ENCODE peak calls at places on chromosomes 7 and 10, in ten cellular contexts. F, J, H, D, O, W, X, B, G and E are unnamed samples.

GRCh38 chr10:95462740-95463667 is 98.2 kb downstream of the SORBS1 start:
- DNase-seq in F (no peak), B (no peak), X (no peak), W (no peak), D (no peak), H (no peak), O (no peak), J (no peak), G (no peak), E (no peak)

GRCh38 chr7:35384761-35385700 is 131.1 kb upstream of the TBX20 start:
- DNase-seq in O (no peak), D (no peak), W (peak; percentile 47), B (peak; percentile 67), F (no peak), G (no peak), X (no peak), J (no peak), H (no peak), E (no peak)

GRCh38 chr7:14892961-14893360 is 9.6 kb downstream of the DGKB start:
- DNase-seq in W (no peak), G (no peak), H (no peak), X (peak; percentile 29), J (no peak), D (no peak), O (no peak), F (no peak), B (no peak), E (no peak)

GRCh38 chr7:125555921-125556320 is 626.3 kb upstream of the POT1 start:
- DNase-seq in F (no peak), W (no peak), D (no peak), O (no peak), H (no peak), J (no peak), G (no peak), X (no peak), B (no peak), E (no peak)

GRCh38 chr10:33143160-33143728 is 185.2 kb upstream of the ITGB1 start:
- DNase-seq in O (no peak), F (no peak), D (no peak), W (peak; percentile 78), X (peak; percentile 89), H (no peak), B (no peak), G (no peak), J (no peak), E (no peak)

GRCh38 chr7:12712236-12712635 is 24.8 kb downstream of the ARL4A start:
- DNase-seq in D (no peak), W (no peak), J (no peak), X (no peak), B (no peak), F (no peak), H (no peak), O (no peak), G (no peak), E (no peak)

GRCh38 chr10:79392020-79392398 is 44.7 kb downstream of the PPIF start:
- DNase-seq in W (no peak), F (peak; percentile 21), G (peak; percentile 56), B (peak; percentile 11), X (no peak), H (no peak), D (peak; percentile 17), O (no peak), J (no peak), E (no peak)

GRCh38 chr10:109866168-109866994 is 56.9 kb downstream of the XPNPEP1 start:
- DNase-seq in H (no peak), G (no peak), X (no peak), D (no peak), J (peak; percentile 6), O (peak; percentile 11), B (peak; percentile 18), W (peak; percentile 62), F (no peak), E (no peak)

GRCh38 chr7:117154721-117155120 is 168.1 kb downstream of the WNT2 start:
- DNase-seq in J (no peak), W (no peak), F (no peak), D (no peak), H (no peak), X (no peak), B (no peak), O (no peak), G (no peak), E (no peak)

GRCh38 chr7:143285454-143285756 is 647 bp downstream of the TMEM139 start:
- DNase-seq in G (peak; percentile 73), X (no peak), H (no peak), F (no peak), W (no peak), B (peak; percentile 21), D (no peak), O (no peak), J (no peak), E (no peak)

GRCh38 chr7:47423196-47423595 is 158.7 kb downstream of the TNS3 start:
- DNase-seq in J (no peak), W (no peak), H (no peak), B (no peak), X (no peak), D (no peak), G (no peak), F (no peak), O (no peak), E (no peak)

GRCh38 chr10:57898231-57898630 is 369.5 kb downstream of the IPMK start:
- DNase-seq in F (peak; percentile 50), W (no peak), D (no peak), J (no peak), X (no peak), B (no peak), O (no peak), H (no peak), G (no peak), E (peak; percentile 1)

DNA sequence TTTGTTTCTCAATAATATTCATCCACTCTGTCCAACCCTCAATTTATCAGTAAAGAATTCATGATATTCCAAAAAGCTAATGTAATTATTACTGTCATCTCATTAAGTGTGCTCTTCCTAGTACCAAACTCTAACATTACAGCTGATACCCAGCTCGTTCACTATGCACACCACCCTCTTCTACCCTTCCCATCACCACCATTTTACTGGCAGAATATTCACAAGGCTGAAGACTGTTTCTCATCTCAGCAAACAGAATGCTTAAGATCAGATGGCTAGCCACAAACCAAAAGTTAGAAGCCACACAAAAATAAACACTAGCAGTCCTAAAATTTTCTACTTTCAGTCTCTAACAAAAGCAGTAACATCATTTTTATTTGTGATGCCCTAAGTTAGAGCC is 121.5 kb downstream of the SRPK2 start:
- DNase-seq in G (no peak), F (no peak), D (no peak), B (no peak), W (no peak), H (no peak), X (peak; percentile 40), J (no peak), O (no peak), E (no peak)
- H3K27ac ChIP-seq in G (peak overlapping the region; percentile 1), F (peak overlapping the region; percentile 80), D (peak overlapping the region; percentile 4), B (no peak overlapping the region), W (no peak overlapping the region), H (no peak overlapping the region), X (no peak overlapping the region), J (no peak overlapping the region), O (no peak overlapping the region), E (peak overlapping the region; percentile 90)

GRCh38 chr7:101294039-101294831 is 27.4 kb downstream of the IFT22 start:
- DNase-seq in D (no peak), B (no peak), W (no peak), J (no peak), H (no peak), G (no peak), F (no peak), O (no peak), X (no peak), E (no peak)
- H3K27ac ChIP-seq in D (no peak overlapping the region), B (no peak overlapping the region), W (no peak overlapping the region), J (no peak overlapping the region), H (no peak overlapping the region), G (no peak overlapping the region), F (no peak overlapping the region), O (no peak overlapping the region), X (no peak overlapping the region), E (no peak overlapping the region)

GRCh38 chr10:71134732-71135211 is 77.6 kb upstream of the UNC5B start:
- DNase-seq in O (no peak), H (no peak), B (no peak), F (no peak), J (no peak), W (no peak), X (no peak), D (no peak), G (no peak), E (no peak)
- H3K27ac ChIP-seq in O (no peak overlapping the region), H (no peak overlapping the region), B (no peak overlapping the region), F (no peak overlapping the region), J (no peak overlapping the region), W (no peak overlapping the region), X (no peak overlapping the region), D (no peak overlapping the region), G (no peak overlapping the region), E (no peak overlapping the region)

GRCh38 chr10:74929197-74929596 is 102.8 kb downstream of the KAT6B start:
- DNase-seq in G (no peak), W (peak; percentile 63), B (no peak), F (no peak), X (peak; percentile 74), D (no peak), O (no peak), H (no peak), J (no peak), E (no peak)
- H3K27ac ChIP-seq in G (peak overlapping the region; percentile 45), W (no peak overlapping the region), B (no peak overlapping the region), F (peak overlapping the region; percentile 80), X (peak overlapping the region; percentile 83), D (peak overlapping the region; percentile 70), O (no peak overlapping the region), H (peak overlapping the region; percentile 83), J (no peak overlapping the region), E (no peak overlapping the region)